ENCODE peak calls at places on chromosome 7, in five cellular contexts. L is H1, P is HCT116, V is GM12878, X is K562. A is an unnamed sample.

GRCh38 chr7:13988011-13988410 is 1.5 kb downstream of the ETV1 start:
- DNase-seq in X (no peak), V (no peak), P (no peak), L (no peak), A (no peak)

GRCh38 chr7:26588511-26588910 is 275.9 kb downstream of the SKAP2 start:
- DNase-seq in L (peak), P (no peak), V (no peak), X (no peak), A (no peak)

GRCh38 chr7:111168182-111168581 is 77.3 kb downstream of the LRRN3 start:
- DNase-seq in L (no peak), X (no peak), P (no peak), V (no peak), A (no peak)

GRCh38 chr7:135390829-135391228 is 119.1 kb downstream of the CNOT4 start:
- DNase-seq in X (no peak), L (no peak), V (no peak), P (no peak), A (no peak)

GRCh38 chr7:159191236-159191635 is 46.6 kb upstream of the VIPR2 start:
- DNase-seq in X (no peak), V (no peak), L (no peak), P (no peak), A (no peak)

GRCh38 chr7:47600199-47601118 is 18.5 kb upstream of the TNS3 start:
- DNase-seq in V (no peak), P (no peak), X (no peak), L (no peak), A (no peak)

GRCh38 chr7:151075662-151075971 is 5.0 kb downstream of the FASTK start:
- DNase-seq in P (no peak), L (no peak), X (no peak), V (no peak), A (no peak)

GRCh38 chr7:139808401-139808800 is 20.7 kb upstream of the TBXAS1 start:
- DNase-seq in X (no peak), P (no peak), V (no peak), L (no peak), A (no peak)

GRCh38 chr7:155517452-155517851 is 28.9 kb downstream of the CNPY1 start:
- DNase-seq in V (no peak), X (no peak), L (no peak), P (no peak), A (no peak)
- TF ChIP-seq YY1 in V (no peak), X (no peak), L (no peak), P (no peak), A (no peak)

GRCh38 chr7:101220295-101220694 is 2.3 kb downstream of the ZNHIT1 start:
- DNase-seq in L (no peak), V (no peak), X (no peak), P (no peak), A (peak)
- TF ChIP-seq CEBPB in L (no peak), V (no peak), X (no peak), P (no peak), A (peak)

DNA sequence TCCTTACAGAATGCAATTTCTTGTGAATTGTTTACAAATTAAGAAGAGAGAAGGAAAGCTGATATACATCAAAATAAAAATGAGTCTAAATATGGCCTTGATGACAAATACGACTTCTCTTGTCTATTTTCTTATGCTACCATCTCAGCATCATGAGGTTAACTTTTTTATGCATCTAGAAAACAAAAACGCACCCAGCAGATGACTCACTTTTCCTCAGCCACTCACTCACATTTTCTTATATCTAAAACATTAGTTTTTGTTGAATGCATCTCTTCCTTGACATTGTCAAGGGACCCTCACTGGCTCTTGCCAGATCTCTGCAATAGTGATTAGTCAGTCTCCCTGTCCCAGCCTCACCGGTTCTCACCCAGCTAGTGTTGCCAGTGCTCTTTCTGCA is 256.4 kb upstream of the SLC26A5 start:
- DNase-seq in P (no peak), V (no peak), L (no peak), X (no peak), A (no peak)
- TF ChIP-seq YY1 in P (no peak), V (no peak), L (no peak), X (no peak), A (no peak)

DNA sequence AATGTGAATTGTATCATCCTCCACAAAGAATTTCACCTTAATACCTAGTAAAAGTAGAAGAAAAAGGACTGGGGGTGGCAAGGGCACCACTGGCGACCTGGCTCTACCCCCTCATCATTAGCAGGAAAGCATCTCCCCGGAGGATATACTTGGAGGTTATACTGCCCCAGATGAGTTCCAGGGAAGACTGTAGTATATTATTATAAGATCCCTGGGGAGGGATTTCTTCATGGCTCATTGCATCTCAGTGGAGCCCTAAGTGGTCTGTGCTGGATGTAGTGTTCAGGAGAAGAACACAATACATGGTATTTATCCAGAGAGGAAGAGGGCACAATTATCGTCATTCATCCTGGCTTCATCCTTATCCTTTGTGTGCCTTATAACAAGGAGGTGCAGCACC is 14.2 kb upstream of the DYNC1I1 start:
- DNase-seq in X (no peak), P (no peak), V (no peak), L (no peak), A (no peak)
- TF ChIP-seq CEBPB in X (no peak), P (no peak), V (no peak), L (no peak), A (no peak)

GRCh38 chr7:5397657-5398237 is 25.9 kb downstream of the TNRC18 start:
- DNase-seq in P (no peak), L (no peak), X (no peak), V (no peak), A (no peak)

GRCh38 chr7:5396542-5396941 is 27.1 kb downstream of the TNRC18 start:
- DNase-seq in V (peak), L (no peak), P (peak), X (no peak), A (no peak)

GRCh38 chr7:5394264-5395105 is 29.1 kb downstream of the TNRC18 start:
- DNase-seq in V (no peak), P (no peak), L (no peak), X (no peak), A (no peak)

GRCh38 chr7:5395246-5395645 is 28.4 kb downstream of the TNRC18 start:
- DNase-seq in L (no peak), V (no peak), P (no peak), X (no peak), A (no peak)

DNA sequence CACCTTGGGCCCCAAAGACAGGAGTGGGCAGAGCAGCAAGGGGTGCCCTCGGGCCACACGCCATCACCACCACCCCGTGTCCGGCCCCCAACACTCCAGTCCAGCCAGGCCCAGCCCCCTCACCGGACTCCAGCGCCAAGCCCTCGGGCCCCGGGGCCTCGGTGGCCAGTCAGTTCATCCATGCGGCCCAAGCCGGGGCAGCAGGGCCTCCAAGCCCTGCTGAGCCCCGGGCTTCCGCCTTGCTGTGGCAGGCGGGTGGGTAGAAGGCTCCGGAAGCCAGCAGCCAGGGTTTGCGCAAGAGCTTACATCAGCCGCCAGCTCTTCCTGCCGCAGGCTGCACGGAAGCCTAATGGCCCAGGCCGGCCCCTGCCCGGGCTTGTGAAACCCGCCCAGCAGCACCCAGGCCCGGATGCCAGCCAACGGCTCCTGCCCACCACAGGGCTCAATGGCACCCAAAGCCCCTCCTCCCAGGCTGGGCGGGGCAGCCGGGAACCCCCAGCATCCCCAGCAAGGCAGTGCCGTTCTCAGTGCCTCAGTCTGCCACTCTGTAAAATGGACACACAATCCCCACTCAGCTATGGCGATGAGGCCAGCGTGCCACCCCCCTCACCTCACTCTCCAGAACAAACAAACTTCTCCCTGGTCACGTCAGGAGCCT is 26.5 kb downstream of the TNRC18 start:
- DNase-seq in P (peak), V (peak), X (no peak), L (no peak), A (peak)
- TF ChIP-seq YY1 in P (peak), V (peak), X (no peak), L (no peak), A (no peak)

DNA sequence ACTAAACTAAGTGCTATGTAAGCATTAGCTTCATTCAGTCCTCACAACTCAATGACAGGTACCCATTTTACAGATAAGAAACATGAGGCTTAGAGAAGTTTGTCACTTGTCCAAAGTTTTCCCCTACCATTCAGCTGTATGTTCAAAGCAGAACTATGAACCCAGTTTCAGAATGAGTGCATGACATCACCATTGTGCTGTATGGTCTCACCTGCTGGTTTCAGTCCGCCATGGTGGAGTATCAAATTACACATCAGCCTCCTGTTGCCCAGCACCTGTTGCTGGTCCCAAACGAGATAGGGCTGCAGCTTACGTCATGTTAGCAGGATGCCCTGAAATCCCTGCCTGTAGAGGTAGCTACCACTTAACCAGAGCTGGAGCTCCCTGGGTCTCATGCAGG is 95.0 kb downstream of the DYNC1I1 start:
- DNase-seq in L (no peak), V (no peak), P (no peak), X (no peak), A (no peak)
- TF ChIP-seq CEBPB in L (peak), V (no peak), P (no peak), X (no peak), A (no peak)

GRCh38 chr7:157757211-157757610 is 420.4 kb downstream of the DNAJB6 start:
- DNase-seq in V (no peak), P (no peak), L (no peak), X (no peak), A (no peak)

GRCh38 chr7:157759246-157759805 is 422.5 kb downstream of the DNAJB6 start:
- DNase-seq in P (no peak), X (no peak), L (no peak), V (no peak), A (no peak)

GRCh38 chr7:157760004-157760730 is 423.4 kb downstream of the DNAJB6 start:
- DNase-seq in P (peak), L (no peak), X (no peak), V (no peak), A (no peak)

GRCh38 chr7:157757776-157758467 is 421.1 kb downstream of the DNAJB6 start:
- DNase-seq in P (no peak), X (no peak), V (no peak), L (peak), A (no peak)

DNA sequence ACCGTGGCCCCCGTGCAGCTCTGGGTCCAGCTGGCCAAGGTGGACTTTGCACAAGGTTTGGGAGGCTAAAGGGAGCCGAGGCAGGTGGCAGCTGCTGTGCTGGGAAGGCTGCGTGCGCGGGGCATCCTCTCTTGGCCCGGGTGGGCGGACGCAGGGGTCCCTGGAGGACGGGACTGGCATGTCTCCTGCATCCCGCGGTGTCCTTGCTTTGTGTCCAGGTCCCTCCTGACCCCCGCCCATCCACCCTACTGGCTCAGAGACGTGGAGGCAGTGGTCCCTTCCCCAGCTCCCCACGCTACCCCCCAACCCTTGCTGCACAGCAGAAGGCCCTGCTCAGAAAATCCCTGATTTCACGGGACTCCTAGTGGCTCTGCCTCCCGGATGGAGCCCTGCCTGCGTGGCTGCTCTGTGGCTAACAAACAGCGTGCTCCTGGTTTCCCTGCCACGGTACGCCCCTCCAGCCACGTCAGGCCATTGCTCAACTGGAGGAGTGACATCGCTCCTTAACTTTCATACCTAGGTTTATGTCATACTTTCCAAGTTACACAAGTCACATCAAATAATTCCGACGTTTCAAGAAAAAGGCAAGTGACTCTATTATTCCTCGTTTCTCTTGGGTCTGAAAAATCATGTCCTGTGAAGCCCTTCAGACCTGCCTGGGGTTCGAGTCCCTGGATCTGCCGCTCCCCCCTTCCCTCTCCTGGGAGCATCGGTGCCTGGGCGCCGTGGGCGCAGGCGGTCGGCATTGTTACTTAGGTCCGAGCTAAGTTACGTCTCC is 421.9 kb downstream of the DNAJB6 start:
- DNase-seq in L (no peak), X (no peak), P (no peak), V (no peak), A (no peak)
- TF ChIP-seq YY1 in L (no peak), X (no peak), P (no peak), V (no peak), A (no peak)